ENCODE peak calls at places on chromosomes 11 and 22, in ten cellular contexts. Y is fibroblast of pulmonary artery; Z is CD8-positive, alpha-beta T cell; X is coronary artery; V is mammary epithelial cell; Q is H7; A is tibial artery; G is AG04450; D is astrocyte of the cerebellum; U is GM12891. F is an unnamed sample.

GRCh38 chr11:27678242-27678641 is 22.0 kb downstream of the BDNF start:
- DNase-seq in Y (no peak), Z (no peak), X (no peak), V (no peak), Q (no peak), A (no peak), G (no peak), D (no peak), U (no peak), F (peak; percentile 54)

GRCh38 chr22:36413022-36413770 is 25.4 kb upstream of the MYH9 start:
- DNase-seq in Y (no peak), Z (no peak), X (no peak), V (no peak), Q (peak; percentile 10), A (no peak), G (no peak), D (no peak), U (no peak), F (no peak)

GRCh38 chr11:32116668-32117067 is 25.8 kb downstream of the RCN1 start:
- DNase-seq in Y (no peak), Z (no peak), X (no peak), V (no peak), Q (no peak), A (no peak), G (no peak), D (no peak), U (no peak), F (no peak)

GRCh38 chr22:42960146-42960509 is 54.8 kb downstream of the PACSIN2 start:
- DNase-seq in Y (no peak), Z (no peak), X (no peak), V (no peak), Q (no peak), A (no peak), G (no peak), D (no peak), U (no peak), F (no peak)

GRCh38 chr11:120835601-120836228 is 188.2 kb upstream of the TBCEL start:
- DNase-seq in Y (no peak), Z (no peak), X (no peak), V (no peak), Q (peak; percentile 41), A (no peak), G (no peak), D (no peak), U (peak; percentile 61), F (no peak)

GRCh38 chr11:68532719-68533369 is 72.3 kb downstream of the PPP6R3 start:
- DNase-seq in Y (no peak), Z (no peak), X (no peak), V (no peak), Q (no peak), A (no peak), G (no peak), D (no peak), U (no peak), F (no peak)

GRCh38 chr11:34665077-34665835 is 44.4 kb downstream of the EHF start:
- DNase-seq in Y (no peak), Z (no peak), X (no peak), V (no peak), Q (no peak), A (no peak), G (no peak), D (no peak), U (no peak), F (no peak)

GRCh38 chr11:102458531-102458930 is 6.0 kb upstream of the TMEM123 start:
- DNase-seq in Y (peak; percentile 92), Z (no peak), X (no peak), V (no peak), Q (no peak), A (no peak), G (no peak), D (no peak), U (no peak), F (no peak)

GRCh38 chr11:68043349-68044144 is 4.7 kb downstream of the TCIRG1 start:
- DNase-seq in Y (peak; percentile 55), Z (no peak), X (no peak), V (no peak), Q (peak; percentile 78), A (no peak), G (no peak), D (no peak), U (no peak), F (no peak)

GRCh38 chr22:23531966-23532735 is 47.9 kb downstream of the IGLL1 start:
- DNase-seq in Y (no peak), Z (no peak), X (no peak), V (no peak), Q (peak; percentile 34), A (peak; percentile 18), G (no peak), D (no peak), U (no peak), F (no peak)

GRCh38 chr11:70948416-70948815 is 304.0 kb downstream of the SHANK2 start:
- DNase-seq in Y (no peak), Z (no peak), X (no peak), V (no peak), Q (no peak), A (no peak), G (no peak), D (no peak), U (no peak), F (no peak)

GRCh38 chr11:46520971-46521745 is 72.7 kb downstream of the AMBRA1 start:
- DNase-seq in Y (peak; percentile 59), Z (no peak), X (no peak), V (peak; percentile 64), Q (no peak), A (no peak), G (no peak), D (peak; percentile 68), U (no peak), F (peak; percentile 31)